ENCODE peak calls at places on chromosomes 11 and 22, in six cellular contexts. One of them, this sample, is unnamed. For H3K27me3, the result is how much of the 10 kb centered on the place peaks cover.

GRCh38 chr11:84316866-84317560 is 1030.8 kb upstream of the CCDC90B start:
- DNase-seq in colonic mucosa: no peak
- DNase-seq in left ventricle myocardium inferior: no peak
- DNase-seq in CD8-positive, alpha-beta memory T cell: no peak
- DNase-seq in trophoblast cell: no peak
- DNase-seq in thoracic aorta: no peak
- DNase-seq in this sample: no peak

GRCh38 chr11:134337051-134337450 is 5.3 kb downstream of the GLB1L2 start:
- DNase-seq in colonic mucosa: no peak
- DNase-seq in left ventricle myocardium inferior: no peak
- DNase-seq in CD8-positive, alpha-beta memory T cell: no peak
- DNase-seq in trophoblast cell: no peak
- DNase-seq in thoracic aorta: no peak
- DNase-seq in this sample: no peak

GRCh38 chr11:30560345-30561106 is 25.6 kb downstream of the MPPED2 start:
- DNase-seq in colonic mucosa: no peak
- DNase-seq in left ventricle myocardium inferior: no peak
- DNase-seq in CD8-positive, alpha-beta memory T cell: no peak
- DNase-seq in trophoblast cell: no peak
- DNase-seq in thoracic aorta: no peak
- DNase-seq in this sample: no peak

GRCh38 chr22:33038836-33039235 is 19.3 kb downstream of the SYN3 start:
- DNase-seq in colonic mucosa: no peak
- DNase-seq in left ventricle myocardium inferior: no peak
- DNase-seq in CD8-positive, alpha-beta memory T cell: no peak
- DNase-seq in trophoblast cell: peak
- DNase-seq in thoracic aorta: no peak
- DNase-seq in this sample: no peak

GRCh38 chr11:5626191-5626590 is 1.4 kb downstream of the TRIM34 start:
- DNase-seq in colonic mucosa: no peak
- DNase-seq in left ventricle myocardium inferior: no peak
- DNase-seq in CD8-positive, alpha-beta memory T cell: no peak
- DNase-seq in trophoblast cell: peak
- DNase-seq in thoracic aorta: no peak
- DNase-seq in this sample: no peak

GRCh38 chr22:43110927-43111623 is 525 bp downstream of the BIK start:
- DNase-seq in colonic mucosa: peak
- DNase-seq in left ventricle myocardium inferior: no peak
- DNase-seq in CD8-positive, alpha-beta memory T cell: peak
- DNase-seq in trophoblast cell: no peak
- DNase-seq in thoracic aorta: no peak
- DNase-seq in this sample: no peak

GRCh38 chr11:127939000-127939399 is 648.4 kb downstream of the ETS1 start:
- DNase-seq in colonic mucosa: no peak
- DNase-seq in left ventricle myocardium inferior: no peak
- DNase-seq in CD8-positive, alpha-beta memory T cell: no peak
- DNase-seq in trophoblast cell: no peak
- DNase-seq in thoracic aorta: no peak
- DNase-seq in this sample: no peak

GRCh38 chr11:129102225-129102624 is 89.9 kb downstream of the ARHGAP32 start:
- DNase-seq in colonic mucosa: no peak
- DNase-seq in left ventricle myocardium inferior: no peak
- DNase-seq in CD8-positive, alpha-beta memory T cell: no peak
- DNase-seq in trophoblast cell: no peak
- DNase-seq in thoracic aorta: no peak
- DNase-seq in this sample: no peak

GRCh38 chr22:44325718-44326548 is 13.2 kb upstream of the SHISAL1 start:
- DNase-seq in colonic mucosa: no peak
- DNase-seq in left ventricle myocardium inferior: no peak
- DNase-seq in CD8-positive, alpha-beta memory T cell: no peak
- DNase-seq in trophoblast cell: no peak
- DNase-seq in thoracic aorta: no peak
- DNase-seq in this sample: no peak

GRCh38 chr11:118194835-118195627 is 18.6 kb upstream of the SCN2B start:
- DNase-seq in colonic mucosa: peak
- DNase-seq in left ventricle myocardium inferior: peak
- DNase-seq in CD8-positive, alpha-beta memory T cell: no peak
- DNase-seq in trophoblast cell: no peak
- DNase-seq in thoracic aorta: peak
- DNase-seq in this sample: peak

GRCh38 chr11:110479445-110480101 is 49.8 kb downstream of the FDX1 start:
- DNase-seq in colonic mucosa: no peak
- DNase-seq in left ventricle myocardium inferior: no peak
- DNase-seq in CD8-positive, alpha-beta memory T cell: no peak
- DNase-seq in trophoblast cell: no peak
- DNase-seq in thoracic aorta: no peak
- DNase-seq in this sample: no peak

GRCh38 chr11:14578551-14578956 is 58.4 kb upstream of the PSMA1 start:
- DNase-seq in colonic mucosa: peak
- DNase-seq in left ventricle myocardium inferior: no peak
- DNase-seq in CD8-positive, alpha-beta memory T cell: peak
- DNase-seq in trophoblast cell: no peak
- DNase-seq in thoracic aorta: no peak
- DNase-seq in this sample: no peak

GRCh38 chr11:46513934-46514342 is 79.9 kb downstream of the AMBRA1 start:
- DNase-seq in colonic mucosa: no peak
- DNase-seq in left ventricle myocardium inferior: peak
- DNase-seq in CD8-positive, alpha-beta memory T cell: no peak
- DNase-seq in trophoblast cell: no peak
- DNase-seq in thoracic aorta: no peak
- DNase-seq in this sample: peak

GRCh38 chr11:25453471-25453870 is 878.5 kb upstream of the ANO3 start:
- DNase-seq in colonic mucosa: no peak
- DNase-seq in left ventricle myocardium inferior: no peak
- DNase-seq in CD8-positive, alpha-beta memory T cell: no peak
- DNase-seq in trophoblast cell: no peak
- DNase-seq in thoracic aorta: no peak
- DNase-seq in this sample: no peak

GRCh38 chr11:31702966-31703365 is 108.2 kb downstream of the PAX6 start:
- DNase-seq in colonic mucosa: no peak
- DNase-seq in left ventricle myocardium inferior: no peak
- DNase-seq in CD8-positive, alpha-beta memory T cell: no peak
- DNase-seq in trophoblast cell: no peak
- DNase-seq in thoracic aorta: no peak
- DNase-seq in this sample: no peak

GRCh38 chr11:15551897-15552851 is 437.5 kb downstream of the INSC start:
- DNase-seq in colonic mucosa: no peak
- DNase-seq in left ventricle myocardium inferior: no peak
- DNase-seq in CD8-positive, alpha-beta memory T cell: no peak
- DNase-seq in trophoblast cell: no peak
- DNase-seq in thoracic aorta: no peak
- DNase-seq in this sample: no peak

GRCh38 chr11:531826-532511 is 3.4 kb downstream of the HRAS start:
- DNase-seq in colonic mucosa: no peak
- DNase-seq in left ventricle myocardium inferior: no peak
- DNase-seq in CD8-positive, alpha-beta memory T cell: no peak
- DNase-seq in trophoblast cell: no peak
- DNase-seq in thoracic aorta: no peak
- DNase-seq in this sample: no peak

DNA sequence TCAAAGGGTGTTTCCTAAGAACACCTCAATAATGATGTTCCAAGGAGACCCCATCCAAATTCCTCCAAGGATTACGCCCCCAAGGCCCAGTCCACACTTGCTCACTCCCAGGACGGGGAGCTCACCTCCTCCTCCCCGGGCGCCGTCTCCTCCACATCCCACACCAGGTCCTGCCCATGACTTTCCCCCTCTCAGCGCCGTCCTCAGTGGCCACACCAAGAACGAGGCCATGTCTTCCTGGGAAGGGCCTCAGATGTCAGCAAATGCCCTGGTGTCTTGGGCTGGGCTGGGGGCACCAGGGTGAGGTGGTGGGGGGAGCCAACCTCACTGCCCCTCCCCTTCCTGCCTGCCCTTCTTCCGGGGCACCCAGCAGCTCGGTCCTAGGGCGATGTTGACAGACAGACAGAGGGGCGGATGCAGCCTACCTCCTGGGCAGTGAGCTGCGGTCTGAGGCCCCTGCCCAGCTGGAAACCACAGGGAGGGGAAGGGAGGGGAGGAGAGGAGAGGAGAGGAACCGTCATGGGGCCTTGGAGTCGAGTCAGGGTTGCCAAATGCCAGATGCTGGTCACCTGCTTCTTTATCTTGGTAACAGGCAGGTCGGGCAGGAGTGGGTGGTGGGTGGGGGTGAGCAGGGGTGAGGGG is at the start of the genes C11orf21 and TSPAN32:
- DNase-seq in colonic mucosa: peak
- DNase-seq in left ventricle myocardium inferior: peak
- DNase-seq in CD8-positive, alpha-beta memory T cell: peak
- DNase-seq in trophoblast cell: no peak
- DNase-seq in thoracic aorta: no peak
- DNase-seq in this sample: no peak
- H3K4me3 ChIP-seq in colonic mucosa: peak
- H3K4me3 ChIP-seq in left ventricle myocardium inferior: peak
- H3K4me3 ChIP-seq in CD8-positive, alpha-beta memory T cell: peak
- H3K4me3 ChIP-seq in trophoblast cell: no peak
- H3K4me3 ChIP-seq in thoracic aorta: peak
- H3K4me3 ChIP-seq in this sample: no peak

GRCh38 chr11:11621881-11622706 is at the start of gene GALNT18:
- DNase-seq in colonic mucosa: peak
- DNase-seq in left ventricle myocardium inferior: peak
- DNase-seq in CD8-positive, alpha-beta memory T cell: peak
- DNase-seq in trophoblast cell: peak
- DNase-seq in thoracic aorta: peak
- DNase-seq in this sample: peak
- H3K27ac ChIP-seq in colonic mucosa: peak
- H3K27ac ChIP-seq in left ventricle myocardium inferior: peak
- H3K27ac ChIP-seq in CD8-positive, alpha-beta memory T cell: no peak
- H3K27ac ChIP-seq in trophoblast cell: no peak
- H3K27ac ChIP-seq in thoracic aorta: peak
- H3K27ac ChIP-seq in this sample: peak

GRCh38 chr22:49373289-49373666 is 454.4 kb downstream of the BRD1 start:
- DNase-seq in colonic mucosa: peak
- DNase-seq in left ventricle myocardium inferior: no peak
- DNase-seq in CD8-positive, alpha-beta memory T cell: no peak
- DNase-seq in trophoblast cell: no peak
- DNase-seq in thoracic aorta: no peak
- DNase-seq in this sample: no peak

GRCh38 chr22:49371325-49372110 is 456.2 kb downstream of the BRD1 start:
- DNase-seq in colonic mucosa: peak
- DNase-seq in left ventricle myocardium inferior: no peak
- DNase-seq in CD8-positive, alpha-beta memory T cell: no peak
- DNase-seq in trophoblast cell: no peak
- DNase-seq in thoracic aorta: no peak
- DNase-seq in this sample: peak

GRCh38 chr22:49372111-49372529 is 455.6 kb downstream of the BRD1 start:
- DNase-seq in colonic mucosa: peak
- DNase-seq in left ventricle myocardium inferior: no peak
- DNase-seq in CD8-positive, alpha-beta memory T cell: no peak
- DNase-seq in trophoblast cell: no peak
- DNase-seq in thoracic aorta: no peak
- DNase-seq in this sample: no peak

GRCh38 chr22:49372530-49373288 is 455.0 kb downstream of the BRD1 start:
- DNase-seq in colonic mucosa: peak
- DNase-seq in left ventricle myocardium inferior: no peak
- DNase-seq in CD8-positive, alpha-beta memory T cell: no peak
- DNase-seq in trophoblast cell: no peak
- DNase-seq in thoracic aorta: no peak
- DNase-seq in this sample: no peak

DNA sequence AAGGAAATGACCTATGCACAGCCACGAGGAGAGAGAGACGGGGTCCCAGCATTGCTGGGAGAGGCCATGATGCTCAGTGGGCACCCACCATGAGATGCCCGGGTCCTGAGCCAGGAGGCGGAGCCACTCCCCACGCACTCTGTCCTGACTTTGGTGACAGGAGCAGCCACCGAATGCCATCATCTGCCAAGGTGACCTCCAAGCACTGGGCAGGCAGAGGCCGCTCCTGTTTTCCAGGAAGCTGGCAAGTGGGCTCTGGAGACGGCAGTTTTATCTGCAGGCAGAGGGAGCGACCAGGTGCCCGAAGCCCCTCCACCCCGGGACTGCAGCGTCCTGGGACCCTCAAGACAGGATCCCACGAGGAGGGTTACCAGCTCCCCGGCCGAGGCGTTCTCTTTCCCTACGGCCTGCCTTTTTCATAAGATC is 453.9 kb downstream of the BRD1 start:
- DNase-seq in colonic mucosa: no peak
- DNase-seq in left ventricle myocardium inferior: no peak
- DNase-seq in CD8-positive, alpha-beta memory T cell: no peak
- DNase-seq in trophoblast cell: no peak
- DNase-seq in thoracic aorta: no peak
- DNase-seq in this sample: peak
- H3K27me3 ChIP-seq in colonic mucosa: under half
- H3K27me3 ChIP-seq in left ventricle myocardium inferior: half or more
- H3K27me3 ChIP-seq in CD8-positive, alpha-beta memory T cell: under half
- H3K27me3 ChIP-seq in trophoblast cell: under half
- H3K27me3 ChIP-seq in thoracic aorta: under half
- H3K27me3 ChIP-seq in this sample: under half

GRCh38 chr11:72037554-72038311 is 39.0 kb downstream of the IL18BP start:
- DNase-seq in colonic mucosa: no peak
- DNase-seq in left ventricle myocardium inferior: peak
- DNase-seq in CD8-positive, alpha-beta memory T cell: peak
- DNase-seq in trophoblast cell: no peak
- DNase-seq in thoracic aorta: no peak
- DNase-seq in this sample: no peak
- H3K4me3 ChIP-seq in colonic mucosa: peak
- H3K4me3 ChIP-seq in left ventricle myocardium inferior: peak
- H3K4me3 ChIP-seq in CD8-positive, alpha-beta memory T cell: peak
- H3K4me3 ChIP-seq in trophoblast cell: no peak
- H3K4me3 ChIP-seq in thoracic aorta: peak
- H3K4me3 ChIP-seq in this sample: peak

GRCh38 chr11:125201525-125202121 is 37.1 kb downstream of the PKNOX2 start:
- DNase-seq in colonic mucosa: no peak
- DNase-seq in left ventricle myocardium inferior: no peak
- DNase-seq in CD8-positive, alpha-beta memory T cell: no peak
- DNase-seq in trophoblast cell: no peak
- DNase-seq in thoracic aorta: no peak
- DNase-seq in this sample: no peak

GRCh38 chr11:125202362-125202880 is 37.9 kb downstream of the PKNOX2 start:
- DNase-seq in colonic mucosa: no peak
- DNase-seq in left ventricle myocardium inferior: no peak
- DNase-seq in CD8-positive, alpha-beta memory T cell: no peak
- DNase-seq in trophoblast cell: no peak
- DNase-seq in thoracic aorta: no peak
- DNase-seq in this sample: no peak

GRCh38 chr11:125200441-125200840 is 35.9 kb downstream of the PKNOX2 start:
- DNase-seq in colonic mucosa: no peak
- DNase-seq in left ventricle myocardium inferior: no peak
- DNase-seq in CD8-positive, alpha-beta memory T cell: no peak
- DNase-seq in trophoblast cell: no peak
- DNase-seq in thoracic aorta: no peak
- DNase-seq in this sample: no peak

GRCh38 chr11:125199915-125200314 is 35.4 kb downstream of the PKNOX2 start:
- DNase-seq in colonic mucosa: no peak
- DNase-seq in left ventricle myocardium inferior: no peak
- DNase-seq in CD8-positive, alpha-beta memory T cell: no peak
- DNase-seq in trophoblast cell: no peak
- DNase-seq in thoracic aorta: no peak
- DNase-seq in this sample: no peak

DNA sequence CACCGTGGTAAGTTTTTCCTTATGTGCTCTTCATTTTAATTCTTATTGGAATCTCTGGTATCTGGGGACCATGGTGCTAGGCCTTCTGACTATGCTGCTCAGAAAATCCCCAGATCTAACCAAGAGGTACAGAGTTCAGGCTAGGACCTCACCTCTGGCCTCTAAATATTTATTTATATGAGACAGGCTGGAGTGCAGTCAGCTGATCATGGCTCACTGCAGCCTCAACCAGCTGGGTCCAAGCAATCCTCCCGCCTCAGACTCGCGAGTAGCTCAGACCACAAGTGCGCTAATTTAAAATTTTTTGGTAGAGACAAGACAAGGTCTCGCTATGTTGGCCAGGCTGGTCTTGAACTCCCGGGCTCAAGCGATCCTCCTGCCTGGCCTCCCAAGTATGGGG is 38.4 kb downstream of the PKNOX2 start:
- DNase-seq in colonic mucosa: no peak
- DNase-seq in left ventricle myocardium inferior: no peak
- DNase-seq in CD8-positive, alpha-beta memory T cell: no peak
- DNase-seq in trophoblast cell: no peak
- DNase-seq in thoracic aorta: no peak
- DNase-seq in this sample: no peak
- H3K27ac ChIP-seq in colonic mucosa: no peak
- H3K27ac ChIP-seq in left ventricle myocardium inferior: no peak
- H3K27ac ChIP-seq in CD8-positive, alpha-beta memory T cell: no peak
- H3K27ac ChIP-seq in trophoblast cell: no peak
- H3K27ac ChIP-seq in thoracic aorta: no peak
- H3K27ac ChIP-seq in this sample: no peak

This sample was measured in ascending aorta.